ENCODE peak calls at places on chromosomes 16 and 17, in five cellular contexts. One of them, this sample, is unnamed.

GRCh38 chr17:7139400-7139799 is 24.8 kb upstream of the ASGR2 start:
- DNase-seq in activated CD4-positive, alpha-beta T cell treated with anti-CD3 and anti-CD28 coated beads for 48 hours: no peak
- DNase-seq in gastrocnemius medialis: no peak
- DNase-seq in Calu3: no peak
- DNase-seq in adipocyte: no peak
- DNase-seq in this sample: no peak

GRCh38 chr16:56370836-56371235 is 54.5 kb downstream of the AMFR start:
- DNase-seq in adipocyte: peak
- DNase-seq in Calu3: peak
- DNase-seq in activated CD4-positive, alpha-beta T cell treated with anti-CD3 and anti-CD28 coated beads for 48 hours: no peak
- DNase-seq in gastrocnemius medialis: no peak
- DNase-seq in this sample: no peak

GRCh38 chr17:73291260-73291801 is 20.5 kb downstream of the CDC42EP4 start:
- DNase-seq in adipocyte: peak
- DNase-seq in Calu3: peak
- DNase-seq in activated CD4-positive, alpha-beta T cell treated with anti-CD3 and anti-CD28 coated beads for 48 hours: no peak
- DNase-seq in gastrocnemius medialis: peak
- DNase-seq in this sample: no peak

GRCh38 chr16:47081113-47081512 is 62.6 kb downstream of the NETO2 start:
- DNase-seq in activated CD4-positive, alpha-beta T cell treated with anti-CD3 and anti-CD28 coated beads for 48 hours: no peak
- DNase-seq in gastrocnemius medialis: no peak
- DNase-seq in Calu3: no peak
- DNase-seq in adipocyte: no peak
- DNase-seq in this sample: no peak

GRCh38 chr16:69201787-69202186 is 14.8 kb downstream of the SNTB2 start:
- DNase-seq in adipocyte: peak
- DNase-seq in activated CD4-positive, alpha-beta T cell treated with anti-CD3 and anti-CD28 coated beads for 48 hours: no peak
- DNase-seq in gastrocnemius medialis: no peak
- DNase-seq in Calu3: no peak
- DNase-seq in this sample: no peak

GRCh38 chr17:55442953-55443683 is 21.5 kb upstream of the MMD start:
- DNase-seq in gastrocnemius medialis: no peak
- DNase-seq in adipocyte: no peak
- DNase-seq in Calu3: no peak
- DNase-seq in activated CD4-positive, alpha-beta T cell treated with anti-CD3 and anti-CD28 coated beads for 48 hours: no peak
- DNase-seq in this sample: no peak

GRCh38 chr16:80940069-80940856 is 66.4 kb downstream of the CMC2 start:
- DNase-seq in activated CD4-positive, alpha-beta T cell treated with anti-CD3 and anti-CD28 coated beads for 48 hours: no peak
- DNase-seq in Calu3: no peak
- DNase-seq in adipocyte: no peak
- DNase-seq in gastrocnemius medialis: no peak
- DNase-seq in this sample: no peak

GRCh38 chr17:72699566-72699965 is 392.9 kb downstream of the SLC39A11 start:
- DNase-seq in activated CD4-positive, alpha-beta T cell treated with anti-CD3 and anti-CD28 coated beads for 48 hours: no peak
- DNase-seq in Calu3: no peak
- DNase-seq in adipocyte: peak
- DNase-seq in gastrocnemius medialis: no peak
- DNase-seq in this sample: no peak

GRCh38 chr16:52496051-52496876 is 50.7 kb downstream of the TOX3 start:
- DNase-seq in Calu3: no peak
- DNase-seq in adipocyte: no peak
- DNase-seq in gastrocnemius medialis: no peak
- DNase-seq in activated CD4-positive, alpha-beta T cell treated with anti-CD3 and anti-CD28 coated beads for 48 hours: no peak
- DNase-seq in this sample: no peak

GRCh38 chr16:57469046-57469445 is 6.6 kb downstream of the POLR2C start:
- DNase-seq in gastrocnemius medialis: no peak
- DNase-seq in Calu3: no peak
- DNase-seq in activated CD4-positive, alpha-beta T cell treated with anti-CD3 and anti-CD28 coated beads for 48 hours: no peak
- DNase-seq in adipocyte: no peak
- DNase-seq in this sample: no peak